ENCODE peak calls at places on chromosomes 12 and 14, in six cellular contexts. One of them, this sample, is unnamed.

GRCh38 chr12:103734847-103735246 is 106.2 kb downstream of the NT5DC3 start:
- DNase-seq in adrenal gland: no peak
- DNase-seq in A549: no peak
- DNase-seq in OCI-LY7: no peak
- DNase-seq in upper lobe of right lung: no peak
- DNase-seq in astrocyte: no peak
- DNase-seq in this sample: no peak

GRCh38 chr12:67661311-67662011 is 12.9 kb downstream of the DYRK2 start:
- DNase-seq in OCI-LY7: no peak
- DNase-seq in A549: no peak
- DNase-seq in adrenal gland: no peak
- DNase-seq in upper lobe of right lung: no peak
- DNase-seq in astrocyte: peak; percentile 80
- DNase-seq in this sample: no peak

GRCh38 chr12:116794725-116795124 is 56.6 kb downstream of the RNFT2 start:
- DNase-seq in A549: no peak
- DNase-seq in astrocyte: no peak
- DNase-seq in upper lobe of right lung: no peak
- DNase-seq in OCI-LY7: no peak
- DNase-seq in adrenal gland: no peak
- DNase-seq in this sample: no peak

GRCh38 chr12:92438641-92439396 is 264.0 kb upstream of the PLEKHG7 start:
- DNase-seq in astrocyte: no peak
- DNase-seq in A549: no peak
- DNase-seq in adrenal gland: no peak
- DNase-seq in OCI-LY7: no peak
- DNase-seq in upper lobe of right lung: no peak
- DNase-seq in this sample: no peak

GRCh38 chr12:49983892-49984291 is 11.1 kb downstream of the AQP6 start:
- DNase-seq in adrenal gland: no peak
- DNase-seq in OCI-LY7: no peak
- DNase-seq in upper lobe of right lung: no peak
- DNase-seq in A549: no peak
- DNase-seq in astrocyte: peak; percentile 81
- DNase-seq in this sample: no peak

GRCh38 chr12:121748218-121748570 is 35.6 kb downstream of the TMEM120B start:
- DNase-seq in upper lobe of right lung: no peak
- DNase-seq in OCI-LY7: no peak
- DNase-seq in A549: peak; percentile 92
- DNase-seq in adrenal gland: peak; percentile 31
- DNase-seq in astrocyte: no peak
- DNase-seq in this sample: no peak

GRCh38 chr12:47139010-47139681 is 59.4 kb upstream of the AMIGO2 start:
- DNase-seq in astrocyte: no peak
- DNase-seq in upper lobe of right lung: no peak
- DNase-seq in OCI-LY7: no peak
- DNase-seq in adrenal gland: no peak
- DNase-seq in A549: no peak
- DNase-seq in this sample: no peak

GRCh38 chr12:117579939-117580717 is 218.7 kb upstream of the NOS1 start:
- DNase-seq in upper lobe of right lung: no peak
- DNase-seq in adrenal gland: no peak
- DNase-seq in astrocyte: no peak
- DNase-seq in OCI-LY7: no peak
- DNase-seq in A549: no peak
- DNase-seq in this sample: no peak

GRCh38 chr12:101441835-101442234 is 33.3 kb upstream of the SPIC start:
- DNase-seq in adrenal gland: no peak
- DNase-seq in upper lobe of right lung: no peak
- DNase-seq in astrocyte: no peak
- DNase-seq in A549: no peak
- DNase-seq in OCI-LY7: no peak
- DNase-seq in this sample: no peak

GRCh38 chr12:109764123-109764522 is 50.5 kb downstream of the FAM222A start:
- DNase-seq in astrocyte: no peak
- DNase-seq in upper lobe of right lung: no peak
- DNase-seq in adrenal gland: peak; percentile 14
- DNase-seq in A549: no peak
- DNase-seq in OCI-LY7: peak; percentile 16
- DNase-seq in this sample: no peak

GRCh38 chr14:104512771-104513640 is 66.6 kb upstream of the C14orf180 start:
- DNase-seq in upper lobe of right lung: no peak
- DNase-seq in OCI-LY7: no peak
- DNase-seq in A549: no peak
- DNase-seq in adrenal gland: no peak
- DNase-seq in astrocyte: no peak
- DNase-seq in this sample: no peak

GRCh38 chr12:2395352-2395977 is 342.7 kb downstream of the CACNA1C start:
- DNase-seq in astrocyte: no peak
- DNase-seq in OCI-LY7: peak; percentile 56
- DNase-seq in adrenal gland: peak; percentile 45
- DNase-seq in A549: peak; percentile 46
- DNase-seq in upper lobe of right lung: peak; percentile 76
- DNase-seq in this sample: peak; percentile 87

GRCh38 chr12:9651265-9651729 is 18.2 kb upstream of the CLEC2D start:
- DNase-seq in OCI-LY7: peak; percentile 60
- DNase-seq in A549: no peak
- DNase-seq in upper lobe of right lung: no peak
- DNase-seq in astrocyte: peak; percentile 82
- DNase-seq in adrenal gland: no peak
- DNase-seq in this sample: no peak

DNA sequence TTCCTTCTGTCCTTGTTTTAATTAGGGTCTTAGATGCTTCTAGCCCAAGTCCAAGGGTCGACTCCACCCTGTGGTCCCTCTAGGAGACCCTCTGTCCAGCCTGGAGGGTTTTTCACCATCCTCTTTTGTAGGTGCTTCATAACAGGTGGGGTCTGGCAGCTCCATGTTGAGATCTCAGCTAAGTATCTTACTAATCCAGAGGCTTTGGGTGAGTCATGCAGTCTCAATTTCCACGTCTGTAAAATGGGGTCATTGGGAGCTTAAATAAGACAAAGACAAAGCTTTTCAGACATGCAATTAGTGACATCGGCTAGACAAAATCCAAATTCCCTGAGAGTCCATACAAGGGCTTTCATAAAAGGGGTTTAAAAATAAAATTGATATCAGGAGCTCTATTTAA is 3.2 kb downstream of the HSPB8 start:
- DNase-seq in adrenal gland: no peak
- DNase-seq in upper lobe of right lung: no peak
- DNase-seq in A549: no peak
- DNase-seq in OCI-LY7: no peak
- DNase-seq in astrocyte: no peak
- DNase-seq in this sample: no peak
- H3K4me1 ChIP-seq in adrenal gland: no peaks in the 10 kb centered on the region
- H3K4me1 ChIP-seq in upper lobe of right lung: peaks cover 52% of the 10 kb centered on the region
- H3K4me1 ChIP-seq in A549: peaks cover 38% of the 10 kb centered on the region
- H3K4me1 ChIP-seq in OCI-LY7: no peaks in the 10 kb centered on the region
- H3K4me1 ChIP-seq in astrocyte: peaks cover 42% of the 10 kb centered on the region
- H3K4me1 ChIP-seq in this sample: peaks cover 5% of the 10 kb centered on the region

GRCh38 chr12:40831916-40832315 is 139.7 kb downstream of the CNTN1 start:
- DNase-seq in OCI-LY7: no peak
- DNase-seq in astrocyte: no peak
- DNase-seq in upper lobe of right lung: no peak
- DNase-seq in A549: no peak
- DNase-seq in adrenal gland: no peak
- DNase-seq in this sample: no peak

GRCh38 chr12:40829738-40830144 is 137.5 kb downstream of the CNTN1 start:
- DNase-seq in upper lobe of right lung: no peak
- DNase-seq in astrocyte: no peak
- DNase-seq in A549: peak; percentile 72
- DNase-seq in adrenal gland: no peak
- DNase-seq in OCI-LY7: no peak
- DNase-seq in this sample: no peak

GRCh38 chr12:40825156-40825555 is 132.9 kb downstream of the CNTN1 start:
- DNase-seq in upper lobe of right lung: no peak
- DNase-seq in A549: no peak
- DNase-seq in astrocyte: no peak
- DNase-seq in adrenal gland: no peak
- DNase-seq in OCI-LY7: no peak
- DNase-seq in this sample: no peak

GRCh38 chr12:40828593-40828990 is 136.4 kb downstream of the CNTN1 start:
- DNase-seq in upper lobe of right lung: no peak
- DNase-seq in adrenal gland: no peak
- DNase-seq in astrocyte: no peak
- DNase-seq in OCI-LY7: no peak
- DNase-seq in A549: no peak
- DNase-seq in this sample: no peak

GRCh38 chr12:40827923-40828592 is 135.8 kb downstream of the CNTN1 start:
- DNase-seq in adrenal gland: no peak
- DNase-seq in A549: peak; percentile 11
- DNase-seq in astrocyte: no peak
- DNase-seq in OCI-LY7: no peak
- DNase-seq in upper lobe of right lung: no peak
- DNase-seq in this sample: no peak
- TF ChIP-seq CTCF in adrenal gland: no peak
- TF ChIP-seq CTCF in A549: no peak
- TF ChIP-seq CTCF in astrocyte: no peak
- TF ChIP-seq CTCF in OCI-LY7: no peak
- TF ChIP-seq CTCF in upper lobe of right lung: no peak
- TF ChIP-seq CTCF in this sample: no peak

GRCh38 chr14:25006031-25006430 is 43.9 kb downstream of the STXBP6 start:
- DNase-seq in adrenal gland: no peak
- DNase-seq in upper lobe of right lung: no peak
- DNase-seq in astrocyte: no peak
- DNase-seq in OCI-LY7: no peak
- DNase-seq in A549: no peak
- DNase-seq in this sample: no peak
- H3K4me1 ChIP-seq in adrenal gland: no peaks in the 10 kb centered on the region
- H3K4me1 ChIP-seq in upper lobe of right lung: peaks cover 12% of the 10 kb centered on the region
- H3K4me1 ChIP-seq in astrocyte: peaks cover 28% of the 10 kb centered on the region
- H3K4me1 ChIP-seq in OCI-LY7: no peaks in the 10 kb centered on the region
- H3K4me1 ChIP-seq in A549: peaks cover 31% of the 10 kb centered on the region
- H3K4me1 ChIP-seq in this sample: peaks cover 10% of the 10 kb centered on the region

GRCh38 chr14:37598973-37599526 is 3.6 kb downstream of the TTC6 start:
- DNase-seq in A549: no peak
- DNase-seq in adrenal gland: no peak
- DNase-seq in OCI-LY7: no peak
- DNase-seq in astrocyte: no peak
- DNase-seq in upper lobe of right lung: no peak
- DNase-seq in this sample: no peak

GRCh38 chr14:37595809-37596595 is 573 bp downstream of the TTC6 start:
- DNase-seq in A549: peak; percentile 89
- DNase-seq in adrenal gland: no peak
- DNase-seq in astrocyte: no peak
- DNase-seq in upper lobe of right lung: peak; percentile 91
- DNase-seq in OCI-LY7: no peak
- DNase-seq in this sample: peak; percentile 90

GRCh38 chr14:37596790-37597189 is 1.4 kb downstream of the TTC6 start:
- DNase-seq in A549: no peak
- DNase-seq in upper lobe of right lung: no peak
- DNase-seq in astrocyte: no peak
- DNase-seq in adrenal gland: no peak
- DNase-seq in OCI-LY7: no peak
- DNase-seq in this sample: no peak

GRCh38 chr14:37598085-37598972 is 2.9 kb downstream of the TTC6 start:
- DNase-seq in upper lobe of right lung: peak; percentile 90
- DNase-seq in adrenal gland: no peak
- DNase-seq in astrocyte: no peak
- DNase-seq in A549: no peak
- DNase-seq in OCI-LY7: no peak
- DNase-seq in this sample: peak; percentile 87

DNA sequence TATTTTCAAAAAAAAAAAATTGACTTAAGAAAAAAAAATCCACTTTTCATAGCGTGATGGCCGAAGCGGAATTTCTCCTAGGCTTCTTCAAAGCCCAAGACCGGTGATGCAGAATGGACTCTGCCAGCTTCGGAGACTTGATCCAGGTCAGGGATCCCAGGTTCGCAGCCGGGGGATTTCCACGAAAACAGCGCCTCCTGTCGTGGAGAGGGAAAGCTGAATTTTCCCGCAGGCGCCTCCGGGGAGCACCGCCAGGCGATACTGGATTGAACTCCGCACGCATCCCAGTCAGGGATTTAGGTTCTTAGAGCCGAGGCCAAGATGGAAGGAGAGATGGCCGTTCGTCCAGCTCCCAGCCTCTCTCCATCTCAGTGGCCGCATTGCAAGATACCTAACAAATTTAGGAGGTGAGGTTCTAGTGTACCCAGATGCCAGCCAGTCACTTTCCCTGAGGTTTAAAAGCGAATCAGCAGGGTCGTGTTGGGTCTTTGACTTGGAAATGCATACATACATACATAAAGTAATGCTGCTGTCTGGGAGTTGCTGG is 2.2 kb downstream of the TTC6 start:
- DNase-seq in adrenal gland: no peak
- DNase-seq in A549: peak; percentile 45
- DNase-seq in upper lobe of right lung: peak; percentile 77
- DNase-seq in astrocyte: no peak
- DNase-seq in OCI-LY7: no peak
- DNase-seq in this sample: peak; percentile 47
- TF ChIP-seq CTCF in adrenal gland: no peak
- TF ChIP-seq CTCF in A549: peak; percentile 7
- TF ChIP-seq CTCF in upper lobe of right lung: peak; percentile 31
- TF ChIP-seq CTCF in astrocyte: peak; percentile 34
- TF ChIP-seq CTCF in OCI-LY7: no peak
- TF ChIP-seq CTCF in this sample: no peak

GRCh38 chr14:95095991-95096390 is 61.3 kb downstream of the DICER1 start:
- DNase-seq in astrocyte: no peak
- DNase-seq in upper lobe of right lung: no peak
- DNase-seq in A549: no peak
- DNase-seq in adrenal gland: no peak
- DNase-seq in OCI-LY7: no peak
- DNase-seq in this sample: no peak
- H3K4me1 ChIP-seq in astrocyte: no peaks in the 10 kb centered on the region
- H3K4me1 ChIP-seq in upper lobe of right lung: peaks cover 8% of the 10 kb centered on the region
- H3K4me1 ChIP-seq in A549: peaks cover 8% of the 10 kb centered on the region
- H3K4me1 ChIP-seq in adrenal gland: no peaks in the 10 kb centered on the region
- H3K4me1 ChIP-seq in OCI-LY7: no peaks in the 10 kb centered on the region
- H3K4me1 ChIP-seq in this sample: no peaks in the 10 kb centered on the region

DNA sequence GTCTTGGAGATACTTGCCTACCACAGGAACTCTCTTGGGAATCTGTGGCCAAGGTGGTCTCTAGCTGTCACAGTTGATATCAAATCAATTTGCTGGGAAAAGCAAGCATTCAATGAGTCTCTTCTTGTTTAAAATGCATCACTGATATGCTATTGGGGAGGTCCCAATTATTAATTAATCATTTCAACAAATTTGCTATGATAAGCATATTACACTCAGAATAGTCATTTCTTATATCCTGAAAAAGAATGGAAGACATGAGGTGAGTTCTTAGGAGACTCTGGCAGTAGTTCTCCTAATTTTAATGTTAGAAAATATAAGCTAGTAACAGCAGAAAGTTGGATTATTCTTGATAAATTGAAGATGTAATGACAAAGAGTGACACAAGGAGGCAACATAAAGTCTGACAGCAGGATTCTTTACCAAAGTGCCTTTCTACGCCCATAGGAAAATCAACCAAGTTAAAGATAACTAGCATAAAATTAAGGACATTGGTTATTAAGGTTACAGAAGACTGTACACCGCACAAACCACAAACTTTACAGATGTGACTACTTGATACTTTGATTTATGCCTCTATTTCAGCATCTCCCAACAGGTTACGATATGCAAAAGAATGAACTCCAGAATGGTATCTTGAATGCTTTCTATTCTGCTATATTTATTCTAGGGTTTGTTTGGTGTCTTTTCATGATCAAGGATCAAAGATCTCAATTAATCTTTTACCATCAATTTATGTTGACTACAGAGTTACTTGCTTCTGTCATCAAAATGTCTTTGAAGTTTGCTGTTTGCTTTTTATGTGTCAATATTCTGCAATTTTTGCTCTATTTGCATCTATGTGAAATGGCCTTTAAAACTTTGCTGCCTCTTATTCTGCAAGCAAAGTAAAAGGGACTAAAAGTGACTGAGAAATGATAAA is 349.6 kb upstream of the CLEC14A start:
- DNase-seq in OCI-LY7: no peak
- DNase-seq in adrenal gland: no peak
- DNase-seq in A549: no peak
- DNase-seq in astrocyte: no peak
- DNase-seq in upper lobe of right lung: no peak
- DNase-seq in this sample: no peak
- TF ChIP-seq CTCF in OCI-LY7: peak; percentile 36
- TF ChIP-seq CTCF in adrenal gland: no peak
- TF ChIP-seq CTCF in A549: no peak
- TF ChIP-seq CTCF in astrocyte: peak; percentile 25
- TF ChIP-seq CTCF in upper lobe of right lung: no peak
- TF ChIP-seq CTCF in this sample: no peak

This sample was measured in left lung.